ENCODE peak calls at places on chromosome 5, in ten cellular contexts. One of them, this sample, is unnamed.
A peak's percentile ranks its signal among the peaks of the same experiment; 100 is the strongest.

GRCh38 chr5:140401362-140402257 is at the start of gene ANKHD1:
- DNase-seq in right atrium auricular region: peak; percentile 100
- DNase-seq in neuronal stem cell: peak; percentile 100
- DNase-seq in pancreas: peak; percentile 98
- DNase-seq in fibroblast of lung: peak; percentile 100
- DNase-seq in stomach: peak; percentile 98
- DNase-seq in tibial nerve: peak; percentile 99
- DNase-seq in kidney epithelial cell: peak; percentile 99
- DNase-seq in tibial artery: peak; percentile 99
- DNase-seq in small intestine: peak; percentile 100
- DNase-seq in this sample: peak; percentile 93

GRCh38 chr5:169933624-169934023 is 46.7 kb downstream of the INSYN2B start:
- DNase-seq in stomach: no peak
- DNase-seq in tibial artery: no peak
- DNase-seq in tibial nerve: no peak
- DNase-seq in pancreas: no peak
- DNase-seq in small intestine: no peak
- DNase-seq in neuronal stem cell: no peak
- DNase-seq in fibroblast of lung: peak; percentile 41
- DNase-seq in kidney epithelial cell: no peak
- DNase-seq in right atrium auricular region: no peak
- DNase-seq in this sample: no peak

GRCh38 chr5:172123269-172123692 is 64.7 kb downstream of the STK10 start:
- DNase-seq in kidney epithelial cell: no peak
- DNase-seq in pancreas: no peak
- DNase-seq in right atrium auricular region: peak; percentile 74
- DNase-seq in fibroblast of lung: peak; percentile 91
- DNase-seq in stomach: peak; percentile 56
- DNase-seq in tibial nerve: peak; percentile 77
- DNase-seq in neuronal stem cell: no peak
- DNase-seq in small intestine: peak; percentile 56
- DNase-seq in tibial artery: peak; percentile 71
- DNase-seq in this sample: peak; percentile 73

GRCh38 chr5:54087436-54087835 is 222.9 kb downstream of the ARL15 start:
- DNase-seq in stomach: no peak
- DNase-seq in fibroblast of lung: peak; percentile 85
- DNase-seq in kidney epithelial cell: peak; percentile 52
- DNase-seq in right atrium auricular region: no peak
- DNase-seq in tibial nerve: no peak
- DNase-seq in small intestine: no peak
- DNase-seq in pancreas: no peak
- DNase-seq in tibial artery: no peak
- DNase-seq in neuronal stem cell: no peak
- DNase-seq in this sample: no peak

GRCh38 chr5:156552855-156553358 is 225.9 kb downstream of the SGCD start:
- DNase-seq in neuronal stem cell: no peak
- DNase-seq in pancreas: no peak
- DNase-seq in tibial nerve: no peak
- DNase-seq in small intestine: no peak
- DNase-seq in right atrium auricular region: no peak
- DNase-seq in kidney epithelial cell: no peak
- DNase-seq in tibial artery: no peak
- DNase-seq in fibroblast of lung: no peak
- DNase-seq in stomach: no peak
- DNase-seq in this sample: no peak

GRCh38 chr5:59722875-59723274 is 170.7 kb downstream of the PDE4D start:
- DNase-seq in right atrium auricular region: no peak
- DNase-seq in fibroblast of lung: no peak
- DNase-seq in pancreas: no peak
- DNase-seq in neuronal stem cell: no peak
- DNase-seq in tibial artery: no peak
- DNase-seq in stomach: no peak
- DNase-seq in small intestine: no peak
- DNase-seq in tibial nerve: no peak
- DNase-seq in kidney epithelial cell: no peak
- DNase-seq in this sample: no peak

GRCh38 chr5:178261666-178262600 is 29.3 kb upstream of the PHYKPL start:
- DNase-seq in stomach: no peak
- DNase-seq in tibial nerve: no peak
- DNase-seq in neuronal stem cell: no peak
- DNase-seq in right atrium auricular region: no peak
- DNase-seq in pancreas: peak; percentile 63
- DNase-seq in kidney epithelial cell: no peak
- DNase-seq in tibial artery: no peak
- DNase-seq in fibroblast of lung: no peak
- DNase-seq in small intestine: no peak
- DNase-seq in this sample: no peak

GRCh38 chr5:174550026-174550425 is 174.4 kb upstream of the MSX2 start:
- DNase-seq in tibial artery: no peak
- DNase-seq in small intestine: no peak
- DNase-seq in kidney epithelial cell: no peak
- DNase-seq in pancreas: no peak
- DNase-seq in tibial nerve: no peak
- DNase-seq in fibroblast of lung: no peak
- DNase-seq in neuronal stem cell: no peak
- DNase-seq in right atrium auricular region: no peak
- DNase-seq in stomach: no peak
- DNase-seq in this sample: no peak

GRCh38 chr5:56212127-56212879 is 20.8 kb downstream of the ANKRD55 start:
- DNase-seq in small intestine: no peak
- DNase-seq in pancreas: no peak
- DNase-seq in neuronal stem cell: no peak
- DNase-seq in stomach: no peak
- DNase-seq in tibial nerve: no peak
- DNase-seq in tibial artery: no peak
- DNase-seq in right atrium auricular region: no peak
- DNase-seq in kidney epithelial cell: no peak
- DNase-seq in fibroblast of lung: peak; percentile 30
- DNase-seq in this sample: no peak

GRCh38 chr5:168878121-168878520 is 299.0 kb upstream of the PANK3 start:
- DNase-seq in right atrium auricular region: no peak
- DNase-seq in small intestine: no peak
- DNase-seq in neuronal stem cell: no peak
- DNase-seq in pancreas: no peak
- DNase-seq in kidney epithelial cell: no peak
- DNase-seq in stomach: no peak
- DNase-seq in tibial artery: no peak
- DNase-seq in fibroblast of lung: no peak
- DNase-seq in tibial nerve: no peak
- DNase-seq in this sample: no peak

GRCh38 chr5:88808153-88808552 is 74.8 kb downstream of the MEF2C start:
- DNase-seq in tibial nerve: no peak
- DNase-seq in stomach: no peak
- DNase-seq in small intestine: no peak
- DNase-seq in kidney epithelial cell: no peak
- DNase-seq in fibroblast of lung: no peak
- DNase-seq in pancreas: no peak
- DNase-seq in right atrium auricular region: no peak
- DNase-seq in tibial artery: no peak
- DNase-seq in neuronal stem cell: no peak
- DNase-seq in this sample: no peak

GRCh38 chr5:157535042-157535865 is 40.3 kb downstream of the ADAM19 start:
- DNase-seq in right atrium auricular region: peak; percentile 73
- DNase-seq in stomach: no peak
- DNase-seq in pancreas: no peak
- DNase-seq in small intestine: no peak
- DNase-seq in kidney epithelial cell: no peak
- DNase-seq in tibial artery: peak; percentile 76
- DNase-seq in fibroblast of lung: peak; percentile 73
- DNase-seq in tibial nerve: no peak
- DNase-seq in neuronal stem cell: no peak
- DNase-seq in this sample: no peak

GRCh38 chr5:99102073-99102697 is 173.4 kb upstream of the CHD1 start:
- DNase-seq in stomach: no peak
- DNase-seq in fibroblast of lung: no peak
- DNase-seq in neuronal stem cell: no peak
- DNase-seq in tibial artery: no peak
- DNase-seq in kidney epithelial cell: no peak
- DNase-seq in pancreas: no peak
- DNase-seq in tibial nerve: no peak
- DNase-seq in right atrium auricular region: no peak
- DNase-seq in small intestine: no peak
- DNase-seq in this sample: no peak

GRCh38 chr5:116137544-116138378 is 52.9 kb downstream of the COMMD10 start:
- DNase-seq in kidney epithelial cell: peak; percentile 16
- DNase-seq in small intestine: peak; percentile 49
- DNase-seq in stomach: no peak
- DNase-seq in pancreas: no peak
- DNase-seq in neuronal stem cell: peak; percentile 51
- DNase-seq in fibroblast of lung: peak; percentile 80
- DNase-seq in right atrium auricular region: no peak
- DNase-seq in tibial artery: no peak
- DNase-seq in tibial nerve: peak; percentile 25
- DNase-seq in this sample: peak; percentile 20

GRCh38 chr5:138382347-138382746 is 29.9 kb downstream of the KDM3B start:
- DNase-seq in right atrium auricular region: no peak
- DNase-seq in tibial artery: no peak
- DNase-seq in tibial nerve: no peak
- DNase-seq in stomach: no peak
- DNase-seq in fibroblast of lung: no peak
- DNase-seq in pancreas: no peak
- DNase-seq in kidney epithelial cell: no peak
- DNase-seq in neuronal stem cell: no peak
- DNase-seq in small intestine: no peak
- DNase-seq in this sample: no peak
- H3K36me3 ChIP-seq in right atrium auricular region: peaks cover 80% of the 10 kb centered on the region
- H3K36me3 ChIP-seq in tibial artery: peaks cover 88% of the 10 kb centered on the region
- H3K36me3 ChIP-seq in tibial nerve: peaks cover 32% of the 10 kb centered on the region
- H3K36me3 ChIP-seq in stomach: peaks cover 59% of the 10 kb centered on the region
- H3K36me3 ChIP-seq in fibroblast of lung: peaks cover 10% of the 10 kb centered on the region
- H3K36me3 ChIP-seq in pancreas: peaks cover 45% of the 10 kb centered on the region
- H3K36me3 ChIP-seq in kidney epithelial cell: peaks cover 4% of the 10 kb centered on the region
- H3K36me3 ChIP-seq in neuronal stem cell: peaks cover 15% of the 10 kb centered on the region
- H3K36me3 ChIP-seq in small intestine: peaks cover 15% of the 10 kb centered on the region
- H3K36me3 ChIP-seq in this sample: peaks cover 29% of the 10 kb centered on the region

DNA sequence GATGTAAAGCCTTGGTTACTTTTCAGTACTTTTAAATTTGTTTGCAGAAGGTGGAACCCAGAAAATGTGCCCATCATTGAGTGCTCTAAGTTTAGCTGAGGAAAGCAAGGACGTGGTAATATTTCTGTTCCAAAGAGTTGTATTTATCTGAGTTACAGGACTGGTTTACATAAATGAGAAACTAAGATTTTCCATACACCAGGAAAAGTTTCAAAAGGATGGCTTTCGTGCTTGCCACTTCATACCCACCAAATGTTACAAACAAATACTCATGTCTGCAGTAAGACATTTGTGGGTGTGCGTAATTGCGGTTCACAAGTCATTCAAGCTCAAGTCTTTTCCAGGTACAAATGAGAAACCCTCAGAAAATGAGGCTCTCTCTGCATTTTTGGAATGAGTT is 68.1 kb downstream of the CWC27 start:
- DNase-seq in pancreas: no peak
- DNase-seq in small intestine: no peak
- DNase-seq in kidney epithelial cell: no peak
- DNase-seq in stomach: no peak
- DNase-seq in neuronal stem cell: no peak
- DNase-seq in right atrium auricular region: no peak
- DNase-seq in tibial artery: no peak
- DNase-seq in tibial nerve: no peak
- DNase-seq in fibroblast of lung: no peak
- DNase-seq in this sample: no peak
- H3K4me3 ChIP-seq in pancreas: no peak overlapping the region
- H3K4me3 ChIP-seq in small intestine: no peak overlapping the region
- H3K4me3 ChIP-seq in kidney epithelial cell: no peak overlapping the region
- H3K4me3 ChIP-seq in stomach: no peak overlapping the region
- H3K4me3 ChIP-seq in neuronal stem cell: no peak overlapping the region
- H3K4me3 ChIP-seq in right atrium auricular region: no peak overlapping the region
- H3K4me3 ChIP-seq in tibial artery: no peak overlapping the region
- H3K4me3 ChIP-seq in tibial nerve: no peak overlapping the region
- H3K4me3 ChIP-seq in fibroblast of lung: no peak overlapping the region
- H3K4me3 ChIP-seq in this sample: no peak overlapping the region

DNA sequence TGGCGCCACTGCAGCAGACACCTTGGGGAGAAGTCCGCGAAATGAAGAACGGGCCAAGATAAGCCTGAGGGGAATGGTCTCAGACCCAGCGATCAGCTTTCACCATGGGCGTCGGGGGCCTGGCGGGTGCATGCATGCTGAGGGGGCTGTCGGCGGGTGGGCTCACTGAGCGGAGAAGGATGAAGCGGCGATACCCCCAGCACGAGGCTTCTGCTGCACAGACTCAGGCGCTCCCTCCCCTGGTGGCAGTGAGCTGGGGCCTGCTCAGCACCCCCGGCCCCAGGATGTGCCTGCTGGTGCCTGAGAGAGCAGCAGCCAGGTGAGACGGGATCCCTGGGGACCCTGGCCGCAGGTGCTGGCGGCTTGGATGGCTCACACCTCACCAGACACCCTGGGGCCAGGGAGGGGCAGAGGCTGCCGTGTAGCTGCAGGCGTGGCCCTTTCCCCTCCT is 31.2 kb downstream of the CEP72 start:
- DNase-seq in small intestine: no peak
- DNase-seq in tibial artery: no peak
- DNase-seq in neuronal stem cell: no peak
- DNase-seq in pancreas: no peak
- DNase-seq in stomach: no peak
- DNase-seq in right atrium auricular region: no peak
- DNase-seq in fibroblast of lung: no peak
- DNase-seq in kidney epithelial cell: no peak
- DNase-seq in tibial nerve: no peak
- DNase-seq in this sample: no peak
- H3K36me3 ChIP-seq in small intestine: peaks cover 2% of the 10 kb centered on the region
- H3K36me3 ChIP-seq in tibial artery: peaks cover 26% of the 10 kb centered on the region
- H3K36me3 ChIP-seq in neuronal stem cell: peaks cover 71% of the 10 kb centered on the region
- H3K36me3 ChIP-seq in pancreas: peaks cover 6% of the 10 kb centered on the region
- H3K36me3 ChIP-seq in stomach: peaks cover 12% of the 10 kb centered on the region
- H3K36me3 ChIP-seq in right atrium auricular region: no peaks in the 10 kb centered on the region
- H3K36me3 ChIP-seq in fibroblast of lung: peaks cover 17% of the 10 kb centered on the region
- H3K36me3 ChIP-seq in kidney epithelial cell: peaks cover 1% of the 10 kb centered on the region
- H3K36me3 ChIP-seq in tibial nerve: peaks cover 6% of the 10 kb centered on the region
- H3K36me3 ChIP-seq in this sample: peaks cover 28% of the 10 kb centered on the region

GRCh38 chr5:151106073-151106472 is 25.2 kb upstream of the TNIP1 start:
- DNase-seq in small intestine: peak; percentile 31
- DNase-seq in neuronal stem cell: no peak
- DNase-seq in tibial nerve: no peak
- DNase-seq in fibroblast of lung: no peak
- DNase-seq in kidney epithelial cell: no peak
- DNase-seq in pancreas: no peak
- DNase-seq in right atrium auricular region: no peak
- DNase-seq in tibial artery: no peak
- DNase-seq in stomach: no peak
- DNase-seq in this sample: no peak
- H3K4me3 ChIP-seq in small intestine: no peak overlapping the region
- H3K4me3 ChIP-seq in neuronal stem cell: no peak overlapping the region
- H3K4me3 ChIP-seq in tibial nerve: no peak overlapping the region
- H3K4me3 ChIP-seq in fibroblast of lung: no peak overlapping the region
- H3K4me3 ChIP-seq in kidney epithelial cell: no peak overlapping the region
- H3K4me3 ChIP-seq in pancreas: no peak overlapping the region
- H3K4me3 ChIP-seq in right atrium auricular region: no peak overlapping the region
- H3K4me3 ChIP-seq in tibial artery: no peak overlapping the region
- H3K4me3 ChIP-seq in stomach: no peak overlapping the region
- H3K4me3 ChIP-seq in this sample: no peak overlapping the region

GRCh38 chr5:126480824-126481223 is 57.6 kb downstream of the GRAMD2B start:
- DNase-seq in right atrium auricular region: no peak
- DNase-seq in small intestine: no peak
- DNase-seq in tibial artery: no peak
- DNase-seq in tibial nerve: no peak
- DNase-seq in kidney epithelial cell: no peak
- DNase-seq in fibroblast of lung: no peak
- DNase-seq in pancreas: no peak
- DNase-seq in stomach: no peak
- DNase-seq in neuronal stem cell: no peak
- DNase-seq in this sample: no peak
- H3K36me3 ChIP-seq in right atrium auricular region: peaks cover 61% of the 10 kb centered on the region
- H3K36me3 ChIP-seq in small intestine: peaks cover 10% of the 10 kb centered on the region
- H3K36me3 ChIP-seq in tibial artery: peaks cover 48% of the 10 kb centered on the region
- H3K36me3 ChIP-seq in tibial nerve: peaks cover 2% of the 10 kb centered on the region
- H3K36me3 ChIP-seq in kidney epithelial cell: no peaks in the 10 kb centered on the region
- H3K36me3 ChIP-seq in fibroblast of lung: no peaks in the 10 kb centered on the region
- H3K36me3 ChIP-seq in pancreas: peaks cover 33% of the 10 kb centered on the region
- H3K36me3 ChIP-seq in stomach: peaks cover 38% of the 10 kb centered on the region
- H3K36me3 ChIP-seq in neuronal stem cell: peaks cover 2% of the 10 kb centered on the region
- H3K36me3 ChIP-seq in this sample: peaks cover 4% of the 10 kb centered on the region